ENCODE peak calls at places on chromosomes 12 and 14, in five cellular contexts. U is neural crest cell, R is WTC11, W is right atrium auricular region, N is RWPE1. O is an unnamed sample.

GRCh38 chr14:102351023-102351422 is 11.7 kb downstream of the CINP start:
- DNase-seq in N (no peak), R (no peak), U (no peak), W (no peak), O (no peak)

GRCh38 chr14:89040080-89040437 is 215.6 kb downstream of the TTC8 start:
- DNase-seq in N (no peak), U (no peak), R (no peak), W (no peak), O (no peak)

GRCh38 chr12:93621986-93622385 is 49.5 kb downstream of the SOCS2 start:
- DNase-seq in N (no peak), W (no peak), U (no peak), R (no peak), O (no peak)

GRCh38 chr12:3278681-3279414 is 201.7 kb downstream of the TSPAN9 start:
- DNase-seq in U (no peak), R (no peak), W (no peak), N (peak; percentile 8), O (no peak)

GRCh38 chr14:75123991-75124390 is 2.9 kb downstream of the NEK9 start:
- DNase-seq in N (peak; percentile 82), W (peak; percentile 73), R (no peak), U (no peak), O (no peak)

GRCh38 chr14:37262649-37263048 is 64.9 kb downstream of the MIPOL1 start:
- DNase-seq in U (no peak), N (no peak), W (no peak), R (no peak), O (no peak)

GRCh38 chr14:85439696-85440328 is 90.1 kb upstream of the FLRT2 start:
- DNase-seq in N (peak; percentile 59), W (no peak), U (no peak), R (no peak), O (no peak)

GRCh38 chr12:95220190-95220589 is 2.6 kb downstream of the VEZT start:
- DNase-seq in R (no peak), U (no peak), W (no peak), N (no peak), O (no peak)

GRCh38 chr14:68376067-68376810 is 416.6 kb downstream of the ZFP36L1 start:
- DNase-seq in N (no peak), R (no peak), W (no peak), U (no peak), O (no peak)

GRCh38 chr14:92625213-92625612 is 111.6 kb downstream of the RIN3 start:
- DNase-seq in N (peak; percentile 92), W (no peak), U (no peak), R (no peak), O (no peak)

GRCh38 chr14:102086346-102086971 is 385 bp downstream of the HSP90AA1 start:
- DNase-seq in N (no peak), R (no peak), U (no peak), W (no peak), O (peak; percentile 40)

GRCh38 chr14:105944632-105945610 is 418.5 kb downstream of the TMEM121 start:
- DNase-seq in R (no peak), U (no peak), W (peak; percentile 57), N (peak; percentile 64), O (no peak)

GRCh38 chr12:95351745-95352144 is 122.2 kb upstream of the METAP2 start:
- DNase-seq in R (no peak), U (no peak), W (no peak), N (no peak), O (no peak)

GRCh38 chr12:59036973-59037807 is 116.9 kb upstream of the LRIG3 start:
- DNase-seq in W (no peak), R (no peak), U (no peak), N (no peak), O (no peak)

GRCh38 chr14:101010293-101010692 is 106.8 kb upstream of the RTL1 start:
- DNase-seq in U (no peak), W (no peak), N (no peak), R (peak; percentile 3), O (no peak)

GRCh38 chr14:30389134-30389900 is 169.6 kb upstream of the G2E3 start:
- DNase-seq in N (peak; percentile 5), W (no peak), R (no peak), U (no peak), O (no peak)

GRCh38 chr14:93045965-93046695 is 69.6 kb downstream of the ITPK1 start:
- DNase-seq in R (no peak), U (no peak), W (no peak), N (no peak), O (no peak)

GRCh38 chr14:99320105-99320572 is 48.1 kb upstream of the BCL11B start:
- DNase-seq in W (no peak), R (peak; percentile 85), N (peak; percentile 64), U (peak; percentile 63), O (peak; percentile 77)

GRCh38 chr12:43835656-43836454 is at the start of gene TMEM117:
- DNase-seq in N (peak; percentile 50), W (peak; percentile 71), U (peak; percentile 43), R (peak; percentile 70), O (peak; percentile 55)

GRCh38 chr12:115374480-115375187 is 690.7 kb upstream of the TBX3 start:
- DNase-seq in U (no peak), W (no peak), R (no peak), N (no peak), O (no peak)

DNA sequence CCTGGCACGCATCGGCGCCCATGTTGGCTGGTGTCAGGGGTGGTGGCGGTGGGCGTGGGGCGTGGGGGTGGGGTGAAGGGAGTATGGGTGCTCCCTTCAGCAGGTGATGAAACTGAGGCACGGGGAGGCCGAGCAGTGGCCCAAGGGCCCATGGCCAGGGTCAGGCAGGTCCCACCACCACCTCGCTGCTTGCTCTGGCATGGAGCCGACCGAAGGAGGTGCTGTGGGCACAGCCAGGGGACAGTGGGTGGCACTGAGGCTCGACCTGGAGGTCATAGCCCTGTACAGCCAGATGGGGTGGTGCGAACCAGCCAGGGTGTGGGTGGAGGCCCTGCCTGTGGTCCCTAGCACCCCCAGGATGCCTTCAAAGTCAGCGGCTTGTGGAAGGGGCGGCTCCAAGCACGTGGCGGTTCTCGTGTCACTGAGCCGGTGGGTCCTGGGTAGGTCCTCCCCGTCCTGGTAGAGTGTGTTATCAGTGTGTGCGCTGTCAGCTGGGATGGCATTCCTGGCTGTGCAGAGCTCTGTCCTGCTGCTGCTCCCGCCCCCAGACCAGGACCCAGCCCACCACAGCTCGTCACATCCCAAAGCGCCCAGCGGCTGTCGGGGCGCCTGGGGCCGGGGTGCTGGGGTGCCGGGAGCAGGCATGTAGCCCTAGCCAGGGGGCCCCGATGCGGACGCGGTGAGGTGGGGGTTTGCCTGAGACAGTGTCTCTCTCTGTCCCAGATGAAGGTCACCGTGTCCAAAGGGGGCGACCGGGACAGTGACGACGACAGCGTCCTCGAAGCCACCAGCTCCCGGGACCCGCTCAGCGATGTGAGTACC is 35.3 kb downstream of the FBRSL1 start:
- DNase-seq in R (no peak), W (no peak), N (no peak), U (no peak), O (no peak)
- TF ChIP-seq CTCF in R (no peak), W (no peak), N (no peak), U (no peak), O (no peak)

DNA sequence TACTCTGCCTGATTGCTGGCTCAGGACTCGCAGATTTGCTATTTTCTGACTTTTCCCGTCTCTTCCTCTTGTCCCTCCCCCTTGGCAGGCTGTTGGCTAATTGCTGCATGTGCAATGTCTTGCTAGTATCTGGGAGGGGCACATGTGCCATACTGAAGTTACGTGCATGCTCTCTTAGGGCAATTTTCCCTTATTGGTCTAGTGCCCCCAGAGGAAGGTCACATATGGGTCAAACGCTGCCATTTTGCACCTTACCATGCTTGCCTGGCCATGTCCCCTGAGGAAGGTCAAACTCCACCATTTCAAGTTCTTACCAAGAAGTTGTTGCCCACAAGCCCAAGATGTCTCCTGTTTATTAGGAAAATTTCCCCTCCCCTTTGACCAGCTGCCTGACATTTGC is 13.9 kb upstream of the ERC1 start:
- DNase-seq in N (no peak), R (no peak), U (no peak), W (no peak), O (no peak)
- TF ChIP-seq CTCF in N (no peak), R (no peak), U (no peak), W (no peak), O (no peak)

GRCh38 chr14:95442633-95443021 is 73.8 kb downstream of the SYNE3 start:
- DNase-seq in R (peak; percentile 83), N (peak; percentile 81), W (peak; percentile 82), U (peak; percentile 74), O (peak; percentile 91)
- TF ChIP-seq CTCF in R (peak; percentile 72), N (peak; percentile 92), W (peak; percentile 91), U (peak; percentile 85), O (peak; percentile 86)

GRCh38 chr12:127774828-127775227 is 492.1 kb upstream of the TMEM132C start:
- DNase-seq in N (no peak), W (no peak), R (no peak), U (no peak), O (no peak)

GRCh38 chr12:127779301-127780045 is 487.5 kb upstream of the TMEM132C start:
- DNase-seq in U (no peak), N (no peak), W (no peak), R (no peak), O (no peak)

GRCh38 chr12:127770123-127770522 is 496.8 kb upstream of the TMEM132C start:
- DNase-seq in W (no peak), U (no peak), N (no peak), R (no peak), O (no peak)

GRCh38 chr12:127767631-127768030 is 499.3 kb upstream of the TMEM132C start:
- DNase-seq in R (no peak), W (no peak), U (no peak), N (no peak), O (no peak)

GRCh38 chr12:127773520-127773919 is 493.4 kb upstream of the TMEM132C start:
- DNase-seq in N (no peak), R (peak; percentile 10), U (no peak), W (no peak), O (no peak)
- TF ChIP-seq CTCF in N (no peak), R (no peak), U (peak; percentile 43), W (no peak), O (no peak)

GRCh38 chr12:46110928-46111699 is 120.7 kb upstream of the SCAF11 start:
- DNase-seq in W (no peak), N (no peak), R (no peak), U (no peak), O (no peak)
- TF ChIP-seq CTCF in W (no peak), N (no peak), R (no peak), U (peak; percentile 28), O (no peak)

O was measured in glutamatergic neuron.